ENCODE peak calls at places on chromosomes 11 and 22, in nine cellular contexts. J is effector memory CD8-positive, alpha-beta T cell; B is type B pancreatic cell; A is Daoy; D is AG08395; N is activated CD8-positive, alpha-beta memory T cell treated with anti-CD3 and anti-CD28 coated beads, Interleukin-2, amount 50 U/mL, for 4 hours; X is mesothelial cell of epicardium; O is germinal center; I is stimulated activated CD4-positive, alpha-beta T cell treated with anti-CD3 and anti-CD28 coated beads, Interleukin-2, amount 100 ng/mL, for 48 hours. C is an unnamed sample.

GRCh38 chr11:66882540-66882939 is 25.7 kb downstream of the LRFN4 start:
- DNase-seq in I (no peak), D (no peak), O (no peak), N (no peak), J (no peak), X (no peak), A (no peak), B (no peak), C (no peak)

GRCh38 chr11:20360650-20361049 is 2.9 kb upstream of the HTATIP2 start:
- DNase-seq in B (no peak), J (no peak), A (peak; percentile 75), I (no peak), X (no peak), N (no peak), D (no peak), O (no peak), C (peak; percentile 23)

GRCh38 chr22:37130031-37130430 is 19.7 kb downstream of the IL2RB start:
- DNase-seq in B (no peak), N (no peak), X (no peak), A (no peak), O (no peak), J (no peak), D (no peak), I (no peak), C (no peak)

GRCh38 chr11:122137081-122137793 is 21.2 kb upstream of the BLID start:
- DNase-seq in D (peak; percentile 75), N (no peak), J (no peak), A (peak; percentile 67), X (no peak), B (no peak), O (no peak), I (no peak), C (no peak)

GRCh38 chr11:27693398-27693797 is 6.9 kb downstream of the BDNF start:
- DNase-seq in I (no peak), D (no peak), X (no peak), O (no peak), A (no peak), B (no peak), N (no peak), J (no peak), C (no peak)

GRCh38 chr22:36065775-36066544 is 37.3 kb upstream of the RBFOX2 start:
- DNase-seq in D (peak; percentile 97), O (peak; percentile 74), I (peak; percentile 65), J (peak; percentile 54), N (peak; percentile 65), X (peak; percentile 70), A (peak; percentile 95), B (peak; percentile 92), C (peak; percentile 49)

GRCh38 chr11:1760351-1761109 is 3.2 kb downstream of the CTSD start:
- DNase-seq in D (peak; percentile 92), X (no peak), B (no peak), I (no peak), J (no peak), O (no peak), A (peak; percentile 76), N (no peak), C (no peak)

GRCh38 chr11:78961938-78962701 is 387.5 kb upstream of the NARS2 start:
- DNase-seq in N (no peak), O (peak; percentile 28), I (no peak), D (peak; percentile 41), J (no peak), A (no peak), B (no peak), X (peak; percentile 55), C (no peak)

GRCh38 chr11:127624455-127624854 is 623.9 kb upstream of the KIRREL3 start:
- DNase-seq in D (no peak), N (no peak), X (peak; percentile 21), J (no peak), B (no peak), A (no peak), I (no peak), O (no peak), C (no peak)

GRCh38 chr11:106446961-106447360 is 369.5 kb downstream of the AASDHPPT start:
- DNase-seq in D (no peak), O (no peak), X (no peak), A (no peak), J (no peak), I (no peak), B (no peak), N (no peak), C (no peak)

GRCh38 chr11:70502677-70503076 is 104.3 kb downstream of the CTTN start:
- DNase-seq in D (no peak), X (no peak), N (no peak), I (no peak), O (no peak), A (no peak), B (no peak), J (no peak), C (no peak)

GRCh38 chr22:28983190-28983589 is 78.4 kb downstream of the C22orf31 start:
- DNase-seq in N (no peak), O (no peak), J (no peak), D (no peak), X (no peak), I (no peak), A (no peak), B (no peak), C (no peak)

GRCh38 chr22:25698461-25698860 is 43.5 kb upstream of the MYO18B start:
- DNase-seq in J (no peak), I (no peak), N (no peak), O (no peak), D (no peak), A (no peak), X (no peak), B (no peak), C (no peak)

GRCh38 chr11:34890812-34891211 is 25.4 kb downstream of the APIP start:
- DNase-seq in N (no peak), D (peak; percentile 32), O (no peak), J (no peak), B (no peak), A (no peak), I (no peak), X (no peak), C (no peak)

GRCh38 chr22:38817196-38817595 is 23.3 kb upstream of the DNAL4 start:
- DNase-seq in D (no peak), B (no peak), I (no peak), O (no peak), N (no peak), X (no peak), J (no peak), A (no peak), C (no peak)

GRCh38 chr22:39205344-39206021 is 39.3 kb downstream of the PDGFB start:
- DNase-seq in A (peak; percentile 79), I (no peak), J (peak; percentile 69), X (no peak), N (peak; percentile 50), D (peak; percentile 82), O (no peak), B (no peak), C (no peak)